ENCODE peak calls at places on chromosomes 16 and 17, in five cellular contexts. Q is breast epithelium, L is brain microvascular endothelial cell, D is heart right ventricle, W is psoas muscle. Z is an unnamed sample. For H3K36me3, the result is how much of the 10 kb centered on the place peaks cover.

GRCh38 chr17:4573682-4574081 is 10.6 kb upstream of the SMTNL2 start:
- DNase-seq in L (no peak), D (peak), W (peak), Q (no peak), Z (no peak)

GRCh38 chr16:50879873-50880695 is 138.2 kb downstream of the CYLD start:
- DNase-seq in L (no peak), D (no peak), W (no peak), Q (no peak), Z (no peak)

GRCh38 chr16:49012961-49013726 is 268.5 kb downstream of the CBLN1 start:
- DNase-seq in W (no peak), Q (no peak), L (no peak), D (peak), Z (no peak)

GRCh38 chr17:29240477-29240876 is 6.2 kb upstream of the CRYBA1 start:
- DNase-seq in L (no peak), D (no peak), Q (no peak), W (no peak), Z (no peak)

GRCh38 chr17:58960068-58960467 is 146.6 kb downstream of the TRIM37 start:
- DNase-seq in W (no peak), D (no peak), Q (no peak), L (peak), Z (peak)

GRCh38 chr16:4505356-4506153 is 29.4 kb downstream of the HMOX2 start:
- DNase-seq in Q (no peak), L (no peak), W (no peak), D (no peak), Z (no peak)

GRCh38 chr16:49335828-49336227 is 37.8 kb upstream of the C16orf78 start:
- DNase-seq in L (no peak), W (no peak), Q (no peak), D (no peak), Z (no peak)

GRCh38 chr17:59427425-59427921 is 96.0 kb downstream of the YPEL2 start:
- DNase-seq in D (peak), L (peak), W (no peak), Q (no peak), Z (peak)

GRCh38 chr17:42913981-42914617 is 13.5 kb downstream of the G6PC1 start:
- DNase-seq in D (no peak), W (no peak), L (no peak), Q (no peak), Z (no peak)

GRCh38 chr17:58302171-58302918 is 21.6 kb upstream of the MPO start:
- DNase-seq in Q (no peak), W (no peak), D (no peak), L (no peak), Z (no peak)

GRCh38 chr17:77185137-77185536 is 44.4 kb downstream of the SEC14L1 start:
- DNase-seq in Q (no peak), L (no peak), D (no peak), W (no peak), Z (no peak)

GRCh38 chr17:55577011-55577586 is 65.8 kb upstream of the SMIM36 start:
- DNase-seq in D (peak), L (peak), W (no peak), Q (no peak), Z (peak)

GRCh38 chr16:80932725-80933124 is 74.0 kb downstream of the CMC2 start:
- DNase-seq in W (peak), Q (no peak), L (peak), D (peak), Z (peak)

GRCh38 chr16:77298638-77299360 is 99.6 kb downstream of the SYCE1L start:
- DNase-seq in W (no peak), Q (no peak), D (no peak), L (peak), Z (peak)

GRCh38 chr17:29263916-29264315 is 17.3 kb downstream of the CRYBA1 start:
- DNase-seq in L (no peak), D (no peak), Q (no peak), W (no peak), Z (no peak)

GRCh38 chr17:80513892-80514291 is 30.7 kb upstream of the RPTOR start:
- DNase-seq in Q (no peak), W (no peak), D (no peak), L (peak), Z (no peak)

GRCh38 chr16:57686577-57686976 is 8.0 kb upstream of the DRC7 start:
- DNase-seq in L (no peak), D (no peak), W (no peak), Q (no peak), Z (no peak)

GRCh38 chr17:59812139-59812538 is 80.6 kb downstream of the TUBD1 start:
- DNase-seq in D (no peak), Q (no peak), W (no peak), L (no peak), Z (no peak)

GRCh38 chr16:87744750-87745514 is 20.9 kb downstream of the KLHDC4 start:
- DNase-seq in D (no peak), L (no peak), W (no peak), Q (no peak), Z (no peak)

GRCh38 chr16:87746178-87746577 is 19.6 kb downstream of the KLHDC4 start:
- DNase-seq in L (no peak), W (no peak), Q (no peak), D (no peak), Z (no peak)

GRCh38 chr16:87741700-87742415 is 23.9 kb downstream of the KLHDC4 start:
- DNase-seq in D (no peak), Q (no peak), L (no peak), W (no peak), Z (no peak)

GRCh38 chr16:87742781-87743490 is 22.9 kb downstream of the KLHDC4 start:
- DNase-seq in D (no peak), L (no peak), W (no peak), Q (no peak), Z (no peak)

DNA sequence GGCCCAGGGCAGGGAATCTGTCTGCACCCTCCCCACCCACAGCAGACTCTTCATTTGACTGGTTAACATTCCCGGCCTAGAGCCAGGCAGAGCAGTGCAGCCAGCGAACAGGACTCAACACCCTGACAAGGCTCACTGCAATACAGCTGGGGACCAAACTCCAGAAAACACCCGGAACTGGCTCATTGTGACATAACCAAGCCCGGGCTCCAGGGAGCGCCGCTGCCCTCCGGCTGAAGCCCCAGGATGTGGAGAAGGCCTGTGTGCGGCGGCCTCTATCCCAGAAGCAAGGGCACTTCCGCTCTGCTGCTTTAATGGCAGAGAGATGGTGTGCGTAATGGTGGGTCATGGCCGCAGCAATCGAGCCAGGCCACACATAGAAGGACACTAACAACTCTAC is 18.2 kb downstream of the KLHDC4 start:
- DNase-seq in L (no peak), W (no peak), Q (no peak), D (no peak), Z (no peak)
- TF ChIP-seq CTCF in L (no peak), W (no peak), Q (no peak), D (no peak), Z (no peak)

GRCh38 chr17:65099941-65100315 is 37.2 kb upstream of the RGS9 start:
- DNase-seq in D (no peak), L (peak), Q (no peak), W (peak), Z (peak)
- H3K36me3 ChIP-seq in D (under half), L (under half), Q (under half), W (under half), Z (under half)

GRCh38 chr16:87765776-87766484 is at the start of gene KLHDC4:
- DNase-seq in W (peak), Q (peak), L (peak), D (peak), Z (peak)

GRCh38 chr16:87766485-87766797 is 655 bp upstream of the KLHDC4 start:
- DNase-seq in Q (no peak), L (no peak), D (no peak), W (no peak), Z (no peak)

GRCh38 chr16:87762620-87763019 is 3.2 kb downstream of the KLHDC4 start:
- DNase-seq in Q (no peak), L (no peak), W (no peak), D (no peak), Z (no peak)

GRCh38 chr16:87765473-87765775 is 362 bp downstream of the KLHDC4 start:
- DNase-seq in D (no peak), L (no peak), W (no peak), Q (no peak), Z (no peak)

DNA sequence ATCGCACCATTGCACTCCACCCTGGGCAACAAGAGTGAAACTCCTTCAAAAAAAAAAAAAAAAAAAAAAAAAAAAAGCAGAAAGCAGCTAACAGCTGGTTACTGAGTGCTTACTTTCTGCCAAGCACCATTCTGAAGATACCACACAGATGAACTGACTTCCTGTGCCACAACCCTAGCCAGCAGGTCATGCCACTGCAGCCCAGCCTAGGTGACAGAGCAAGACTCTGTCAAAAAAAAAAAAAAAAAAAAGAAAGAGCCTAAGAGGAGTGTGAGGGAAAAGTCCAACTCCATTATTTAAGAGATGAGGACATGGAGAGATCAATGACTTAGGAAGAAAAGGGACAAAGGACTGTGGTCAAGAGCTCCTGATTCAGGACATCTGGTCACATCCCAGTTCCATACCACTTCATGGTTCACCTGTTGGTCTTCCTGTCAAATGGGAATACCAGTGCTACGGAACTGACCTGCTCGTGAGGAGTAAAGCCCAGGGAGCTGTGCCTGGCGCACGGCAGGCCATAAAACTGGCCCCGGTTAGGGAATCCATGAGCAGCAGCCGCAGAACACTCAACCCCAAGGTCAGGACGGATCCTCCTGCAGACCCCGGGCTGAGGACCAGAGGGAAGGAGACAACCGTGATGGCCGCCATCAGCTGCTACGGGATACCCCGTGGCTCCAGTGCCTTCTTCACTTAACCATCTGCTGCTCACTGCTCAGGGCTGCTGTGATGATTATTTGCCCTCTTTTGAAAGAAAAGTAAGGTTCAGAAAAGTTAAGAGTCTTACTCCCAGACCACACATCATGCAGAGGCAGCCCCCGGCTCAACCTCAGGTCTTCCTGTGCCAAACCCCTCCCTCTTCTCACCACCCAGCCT is 950 bp downstream of the KLHDC4 start:
- DNase-seq in L (no peak), W (no peak), D (no peak), Q (no peak), Z (no peak)
- H3K4me3 ChIP-seq in L (peak), W (peak), D (peak), Q (peak), Z (peak)

GRCh38 chr16:10213748-10214147 is 31.5 kb upstream of the GRIN2A start:
- DNase-seq in D (no peak), W (no peak), L (no peak), Q (no peak), Z (no peak)
- TF ChIP-seq CTCF in D (no peak), W (no peak), L (no peak), Q (no peak), Z (no peak)

DNA sequence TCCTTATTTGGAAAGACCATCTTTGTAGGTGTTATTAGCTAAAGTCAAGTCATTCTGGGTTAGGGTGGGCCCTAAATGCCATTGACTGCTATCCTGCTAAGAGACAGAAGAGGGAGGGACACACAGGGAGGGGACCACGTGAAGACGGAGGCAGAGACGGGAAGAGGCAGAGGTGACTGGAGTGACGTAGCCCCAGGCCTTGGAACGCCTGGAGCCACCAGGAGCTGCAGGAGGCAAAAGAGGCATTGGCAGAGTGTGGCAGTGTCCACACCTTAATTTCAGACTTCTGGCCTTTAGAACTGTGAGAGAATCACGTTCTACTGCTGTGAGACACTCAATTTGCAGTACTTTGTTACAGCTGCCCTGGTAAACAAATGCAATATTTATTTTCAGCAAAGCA is 13.3 kb downstream of the AFMID start:
- DNase-seq in W (no peak), D (no peak), Q (no peak), L (no peak), Z (no peak)
- H3K36me3 ChIP-seq in W (under half), D (under half), Q (under half), L (under half), Z (under half)

GRCh38 chr17:78925234-78925633 is at the start of gene TIMP2:
- DNase-seq in W (peak), Q (peak), L (peak), D (peak), Z (no peak)
- H3K4me3 ChIP-seq in W (peak), Q (peak), L (peak), D (peak), Z (peak)

GRCh38 chr17:7352910-7353635 is 1.1 kb downstream of the KCTD11 start:
- DNase-seq in W (no peak), D (no peak), Q (no peak), L (no peak), Z (no peak)

GRCh38 chr17:7354262-7354781 is 634 bp upstream of the TMEM95 start:
- DNase-seq in D (no peak), L (peak), W (no peak), Q (no peak), Z (no peak)

GRCh38 chr17:7351665-7352558 is at the start of gene KCTD11:
- DNase-seq in W (peak), L (peak), D (peak), Q (peak), Z (peak)

GRCh38 chr17:7355053-7355452 is at the start of gene TMEM95:
- DNase-seq in L (no peak), Q (no peak), D (peak), W (peak), Z (no peak)

GRCh38 chr17:7352559-7352889 is 562 bp downstream of the KCTD11 start:
- DNase-seq in D (no peak), Q (no peak), W (no peak), L (no peak), Z (no peak)
- TF ChIP-seq CTCF in D (peak), Q (no peak), W (no peak), L (no peak), Z (no peak)

GRCh38 chr16:89281189-89281577 is 63.7 kb downstream of the ZNF778 start:
- DNase-seq in W (no peak), D (no peak), Q (no peak), L (no peak), Z (no peak)

GRCh38 chr16:89282523-89282922 is 65.0 kb downstream of the ZNF778 start:
- DNase-seq in L (no peak), Q (no peak), W (no peak), D (no peak), Z (no peak)

GRCh38 chr16:89280546-89281188 is 63.2 kb downstream of the ZNF778 start:
- DNase-seq in L (no peak), D (no peak), W (no peak), Q (no peak), Z (no peak)

GRCh38 chr16:89283449-89283848 is 65.9 kb downstream of the ZNF778 start:
- DNase-seq in L (no peak), D (no peak), Q (no peak), W (no peak), Z (no peak)

GRCh38 chr16:89281829-89282228 is 64.3 kb downstream of the ZNF778 start:
- DNase-seq in D (no peak), W (no peak), Q (no peak), L (no peak), Z (no peak)
- H3K36me3 ChIP-seq in D (under half), W (under half), Q (under half), L (half or more), Z (under half)

DNA sequence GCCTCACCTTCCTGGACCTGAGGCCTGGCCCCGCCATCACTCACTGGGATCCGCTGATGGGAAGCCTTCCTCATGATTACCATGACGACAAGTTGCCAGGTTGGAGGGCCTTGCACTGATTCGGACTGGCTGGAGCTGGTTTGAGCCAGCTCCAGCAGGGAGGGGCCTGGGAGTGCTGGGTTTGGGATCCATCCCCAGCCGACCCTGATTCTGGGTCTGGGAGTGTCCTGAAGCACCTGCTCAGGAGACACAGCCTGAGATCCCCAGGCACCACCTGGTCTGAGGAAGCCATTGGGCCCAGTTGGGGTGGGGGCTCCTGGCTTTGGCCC is 5.9 kb upstream of the BAIAP3 start:
- DNase-seq in L (no peak), Q (no peak), W (no peak), D (no peak), Z (no peak)
- H3K4me3 ChIP-seq in L (no peak), Q (no peak), W (no peak), D (no peak), Z (no peak)

Z was measured in kidney epithelial cell.